ENCODE peak calls at places on chromosomes 11 and 22, in eight cellular contexts. One of them, this sample, is unnamed.

GRCh38 chr22:23402275-23403151 is 177.6 kb downstream of the IGLL1 start:
- DNase-seq in cardiac muscle cell: peak; percentile 90
- DNase-seq in HT1080: peak; percentile 38
- DNase-seq in fibroblast of the aortic adventitia: no peak
- DNase-seq in heart left ventricle: peak; percentile 28
- DNase-seq in A673: peak; percentile 73
- DNase-seq in GM04503: no peak
- DNase-seq in stimulated activated CD8-positive, alpha-beta memory T cell treated with anti-CD3 and anti-CD28 coated beads, Interleukin-2, amount 100 ng/mL, for 48 hours: peak; percentile 45
- DNase-seq in this sample: peak; percentile 40

GRCh38 chr11:74311352-74311926 is at the start of gene P4HA3:
- DNase-seq in fibroblast of the aortic adventitia: peak; percentile 25
- DNase-seq in HT1080: no peak
- DNase-seq in stimulated activated CD8-positive, alpha-beta memory T cell treated with anti-CD3 and anti-CD28 coated beads, Interleukin-2, amount 100 ng/mL, for 48 hours: peak; percentile 50
- DNase-seq in GM04503: no peak
- DNase-seq in A673: peak; percentile 59
- DNase-seq in heart left ventricle: peak; percentile 68
- DNase-seq in cardiac muscle cell: peak; percentile 68
- DNase-seq in this sample: peak; percentile 44

GRCh38 chr11:74676596-74676995 is 54.6 kb downstream of the CHRDL2 start:
- DNase-seq in cardiac muscle cell: no peak
- DNase-seq in heart left ventricle: no peak
- DNase-seq in GM04503: no peak
- DNase-seq in fibroblast of the aortic adventitia: no peak
- DNase-seq in HT1080: no peak
- DNase-seq in stimulated activated CD8-positive, alpha-beta memory T cell treated with anti-CD3 and anti-CD28 coated beads, Interleukin-2, amount 100 ng/mL, for 48 hours: no peak
- DNase-seq in A673: no peak
- DNase-seq in this sample: no peak

GRCh38 chr22:25350551-25350971 is 131.1 kb downstream of the CRYBB2 start:
- DNase-seq in HT1080: no peak
- DNase-seq in cardiac muscle cell: no peak
- DNase-seq in heart left ventricle: no peak
- DNase-seq in stimulated activated CD8-positive, alpha-beta memory T cell treated with anti-CD3 and anti-CD28 coated beads, Interleukin-2, amount 100 ng/mL, for 48 hours: no peak
- DNase-seq in fibroblast of the aortic adventitia: no peak
- DNase-seq in A673: no peak
- DNase-seq in GM04503: no peak
- DNase-seq in this sample: no peak

GRCh38 chr11:17972987-17973386 is 39.9 kb downstream of the SERGEF start:
- DNase-seq in heart left ventricle: peak; percentile 57
- DNase-seq in GM04503: peak; percentile 81
- DNase-seq in A673: peak; percentile 73
- DNase-seq in fibroblast of the aortic adventitia: peak; percentile 74
- DNase-seq in cardiac muscle cell: peak; percentile 80
- DNase-seq in stimulated activated CD8-positive, alpha-beta memory T cell treated with anti-CD3 and anti-CD28 coated beads, Interleukin-2, amount 100 ng/mL, for 48 hours: no peak
- DNase-seq in HT1080: peak; percentile 86
- DNase-seq in this sample: peak; percentile 95

GRCh38 chr11:9143726-9144125 is 52.3 kb upstream of the SCUBE2 start:
- DNase-seq in A673: no peak
- DNase-seq in stimulated activated CD8-positive, alpha-beta memory T cell treated with anti-CD3 and anti-CD28 coated beads, Interleukin-2, amount 100 ng/mL, for 48 hours: no peak
- DNase-seq in fibroblast of the aortic adventitia: peak; percentile 45
- DNase-seq in cardiac muscle cell: no peak
- DNase-seq in GM04503: no peak
- DNase-seq in heart left ventricle: no peak
- DNase-seq in HT1080: no peak
- DNase-seq in this sample: peak; percentile 30

GRCh38 chr11:26946209-26946828 is 47.6 kb upstream of the FIBIN start:
- DNase-seq in heart left ventricle: no peak
- DNase-seq in cardiac muscle cell: no peak
- DNase-seq in fibroblast of the aortic adventitia: peak; percentile 68
- DNase-seq in A673: no peak
- DNase-seq in stimulated activated CD8-positive, alpha-beta memory T cell treated with anti-CD3 and anti-CD28 coated beads, Interleukin-2, amount 100 ng/mL, for 48 hours: no peak
- DNase-seq in HT1080: peak; percentile 37
- DNase-seq in GM04503: peak; percentile 70
- DNase-seq in this sample: peak; percentile 96

GRCh38 chr11:73520358-73521061 is 77.4 kb downstream of the FAM168A start:
- DNase-seq in stimulated activated CD8-positive, alpha-beta memory T cell treated with anti-CD3 and anti-CD28 coated beads, Interleukin-2, amount 100 ng/mL, for 48 hours: no peak
- DNase-seq in GM04503: no peak
- DNase-seq in cardiac muscle cell: no peak
- DNase-seq in fibroblast of the aortic adventitia: no peak
- DNase-seq in A673: peak; percentile 76
- DNase-seq in HT1080: no peak
- DNase-seq in heart left ventricle: no peak
- DNase-seq in this sample: peak; percentile 40

GRCh38 chr22:37032535-37033460 is 13.3 kb downstream of the MPST start:
- DNase-seq in HT1080: peak; percentile 24
- DNase-seq in cardiac muscle cell: no peak
- DNase-seq in GM04503: no peak
- DNase-seq in fibroblast of the aortic adventitia: peak; percentile 85
- DNase-seq in stimulated activated CD8-positive, alpha-beta memory T cell treated with anti-CD3 and anti-CD28 coated beads, Interleukin-2, amount 100 ng/mL, for 48 hours: no peak
- DNase-seq in A673: no peak
- DNase-seq in heart left ventricle: no peak
- DNase-seq in this sample: peak; percentile 50

GRCh38 chr22:50112151-50113118 is 22.6 kb downstream of the MOV10L1 start:
- DNase-seq in stimulated activated CD8-positive, alpha-beta memory T cell treated with anti-CD3 and anti-CD28 coated beads, Interleukin-2, amount 100 ng/mL, for 48 hours: peak; percentile 23
- DNase-seq in fibroblast of the aortic adventitia: peak; percentile 70
- DNase-seq in A673: no peak
- DNase-seq in GM04503: no peak
- DNase-seq in cardiac muscle cell: no peak
- DNase-seq in HT1080: peak; percentile 74
- DNase-seq in heart left ventricle: peak; percentile 56
- DNase-seq in this sample: peak; percentile 56

GRCh38 chr22:44259366-44260215 is 53.2 kb downstream of the SHISAL1 start:
- DNase-seq in stimulated activated CD8-positive, alpha-beta memory T cell treated with anti-CD3 and anti-CD28 coated beads, Interleukin-2, amount 100 ng/mL, for 48 hours: no peak
- DNase-seq in fibroblast of the aortic adventitia: no peak
- DNase-seq in heart left ventricle: no peak
- DNase-seq in HT1080: no peak
- DNase-seq in cardiac muscle cell: no peak
- DNase-seq in GM04503: no peak
- DNase-seq in A673: no peak
- DNase-seq in this sample: no peak

GRCh38 chr22:32695451-32695891 is 106.0 kb upstream of the TIMP3 start:
- DNase-seq in stimulated activated CD8-positive, alpha-beta memory T cell treated with anti-CD3 and anti-CD28 coated beads, Interleukin-2, amount 100 ng/mL, for 48 hours: no peak
- DNase-seq in heart left ventricle: no peak
- DNase-seq in cardiac muscle cell: no peak
- DNase-seq in HT1080: peak; percentile 85
- DNase-seq in fibroblast of the aortic adventitia: peak; percentile 66
- DNase-seq in A673: no peak
- DNase-seq in GM04503: peak; percentile 91
- DNase-seq in this sample: peak; percentile 98

GRCh38 chr11:66976048-66976467 is 954 bp downstream of the C11orf86 start:
- DNase-seq in GM04503: no peak
- DNase-seq in heart left ventricle: no peak
- DNase-seq in A673: peak; percentile 57
- DNase-seq in stimulated activated CD8-positive, alpha-beta memory T cell treated with anti-CD3 and anti-CD28 coated beads, Interleukin-2, amount 100 ng/mL, for 48 hours: peak; percentile 17
- DNase-seq in HT1080: peak; percentile 35
- DNase-seq in cardiac muscle cell: peak; percentile 57
- DNase-seq in fibroblast of the aortic adventitia: no peak
- DNase-seq in this sample: no peak

GRCh38 chr22:36287881-36288515 is 35.1 kb downstream of the APOL1 start:
- DNase-seq in GM04503: no peak
- DNase-seq in HT1080: no peak
- DNase-seq in cardiac muscle cell: no peak
- DNase-seq in heart left ventricle: no peak
- DNase-seq in fibroblast of the aortic adventitia: no peak
- DNase-seq in A673: no peak
- DNase-seq in stimulated activated CD8-positive, alpha-beta memory T cell treated with anti-CD3 and anti-CD28 coated beads, Interleukin-2, amount 100 ng/mL, for 48 hours: no peak
- DNase-seq in this sample: no peak

GRCh38 chr22:20604776-20605221 is 97.4 kb downstream of the MED15 start:
- DNase-seq in A673: no peak
- DNase-seq in cardiac muscle cell: no peak
- DNase-seq in heart left ventricle: no peak
- DNase-seq in GM04503: no peak
- DNase-seq in fibroblast of the aortic adventitia: no peak
- DNase-seq in HT1080: no peak
- DNase-seq in stimulated activated CD8-positive, alpha-beta memory T cell treated with anti-CD3 and anti-CD28 coated beads, Interleukin-2, amount 100 ng/mL, for 48 hours: no peak
- DNase-seq in this sample: no peak

GRCh38 chr11:123798079-123798478 is 8.1 kb downstream of the OR6M1 start:
- DNase-seq in heart left ventricle: no peak
- DNase-seq in A673: no peak
- DNase-seq in cardiac muscle cell: no peak
- DNase-seq in stimulated activated CD8-positive, alpha-beta memory T cell treated with anti-CD3 and anti-CD28 coated beads, Interleukin-2, amount 100 ng/mL, for 48 hours: no peak
- DNase-seq in GM04503: no peak
- DNase-seq in HT1080: no peak
- DNase-seq in fibroblast of the aortic adventitia: no peak
- DNase-seq in this sample: no peak

GRCh38 chr22:29639096-29639495 is 35.7 kb downstream of the NF2 start:
- DNase-seq in GM04503: no peak
- DNase-seq in cardiac muscle cell: no peak
- DNase-seq in stimulated activated CD8-positive, alpha-beta memory T cell treated with anti-CD3 and anti-CD28 coated beads, Interleukin-2, amount 100 ng/mL, for 48 hours: no peak
- DNase-seq in HT1080: no peak
- DNase-seq in fibroblast of the aortic adventitia: no peak
- DNase-seq in A673: no peak
- DNase-seq in heart left ventricle: no peak
- DNase-seq in this sample: no peak

GRCh38 chr11:86101493-86101892 is 32.6 kb upstream of the PICALM start:
- DNase-seq in fibroblast of the aortic adventitia: peak; percentile 51
- DNase-seq in GM04503: no peak
- DNase-seq in HT1080: peak; percentile 37
- DNase-seq in stimulated activated CD8-positive, alpha-beta memory T cell treated with anti-CD3 and anti-CD28 coated beads, Interleukin-2, amount 100 ng/mL, for 48 hours: no peak
- DNase-seq in A673: no peak
- DNase-seq in cardiac muscle cell: no peak
- DNase-seq in heart left ventricle: no peak
- DNase-seq in this sample: peak; percentile 66

GRCh38 chr11:6404341-6405038 is 14.2 kb downstream of the SMPD1 start:
- DNase-seq in stimulated activated CD8-positive, alpha-beta memory T cell treated with anti-CD3 and anti-CD28 coated beads, Interleukin-2, amount 100 ng/mL, for 48 hours: no peak
- DNase-seq in HT1080: peak; percentile 18
- DNase-seq in fibroblast of the aortic adventitia: no peak
- DNase-seq in heart left ventricle: no peak
- DNase-seq in A673: no peak
- DNase-seq in cardiac muscle cell: no peak
- DNase-seq in GM04503: no peak
- DNase-seq in this sample: peak; percentile 25

GRCh38 chr11:19441752-19442553 is 201.2 kb upstream of the E2F8 start:
- DNase-seq in A673: no peak
- DNase-seq in cardiac muscle cell: peak; percentile 42
- DNase-seq in fibroblast of the aortic adventitia: peak; percentile 99
- DNase-seq in stimulated activated CD8-positive, alpha-beta memory T cell treated with anti-CD3 and anti-CD28 coated beads, Interleukin-2, amount 100 ng/mL, for 48 hours: peak; percentile 57
- DNase-seq in HT1080: peak; percentile 97
- DNase-seq in heart left ventricle: peak; percentile 19
- DNase-seq in GM04503: peak; percentile 75
- DNase-seq in this sample: peak; percentile 98

GRCh38 chr22:38352436-38352835 is 35.2 kb upstream of the CSNK1E start:
- DNase-seq in heart left ventricle: no peak
- DNase-seq in cardiac muscle cell: no peak
- DNase-seq in HT1080: no peak
- DNase-seq in A673: no peak
- DNase-seq in fibroblast of the aortic adventitia: no peak
- DNase-seq in GM04503: no peak
- DNase-seq in stimulated activated CD8-positive, alpha-beta memory T cell treated with anti-CD3 and anti-CD28 coated beads, Interleukin-2, amount 100 ng/mL, for 48 hours: no peak
- DNase-seq in this sample: no peak

GRCh38 chr22:28716686-28717085 is 24.9 kb downstream of the CHEK2 start:
- DNase-seq in cardiac muscle cell: no peak
- DNase-seq in stimulated activated CD8-positive, alpha-beta memory T cell treated with anti-CD3 and anti-CD28 coated beads, Interleukin-2, amount 100 ng/mL, for 48 hours: no peak
- DNase-seq in HT1080: no peak
- DNase-seq in fibroblast of the aortic adventitia: no peak
- DNase-seq in A673: no peak
- DNase-seq in heart left ventricle: no peak
- DNase-seq in GM04503: no peak
- DNase-seq in this sample: peak; percentile 16

GRCh38 chr22:44359496-44360110 is 46.9 kb upstream of the SHISAL1 start:
- DNase-seq in cardiac muscle cell: no peak
- DNase-seq in heart left ventricle: no peak
- DNase-seq in stimulated activated CD8-positive, alpha-beta memory T cell treated with anti-CD3 and anti-CD28 coated beads, Interleukin-2, amount 100 ng/mL, for 48 hours: no peak
- DNase-seq in A673: no peak
- DNase-seq in HT1080: no peak
- DNase-seq in GM04503: no peak
- DNase-seq in fibroblast of the aortic adventitia: no peak
- DNase-seq in this sample: no peak

GRCh38 chr11:65169164-65169641 is 830 bp upstream of the SPDYC start:
- DNase-seq in GM04503: no peak
- DNase-seq in cardiac muscle cell: no peak
- DNase-seq in A673: no peak
- DNase-seq in stimulated activated CD8-positive, alpha-beta memory T cell treated with anti-CD3 and anti-CD28 coated beads, Interleukin-2, amount 100 ng/mL, for 48 hours: no peak
- DNase-seq in HT1080: peak; percentile 85
- DNase-seq in fibroblast of the aortic adventitia: no peak
- DNase-seq in heart left ventricle: no peak
- DNase-seq in this sample: no peak

GRCh38 chr11:16933756-16934603 is 80.2 kb downstream of the PLEKHA7 start:
- DNase-seq in cardiac muscle cell: peak; percentile 85
- DNase-seq in heart left ventricle: peak; percentile 42
- DNase-seq in GM04503: no peak
- DNase-seq in HT1080: peak; percentile 42
- DNase-seq in fibroblast of the aortic adventitia: peak; percentile 22
- DNase-seq in A673: no peak
- DNase-seq in stimulated activated CD8-positive, alpha-beta memory T cell treated with anti-CD3 and anti-CD28 coated beads, Interleukin-2, amount 100 ng/mL, for 48 hours: no peak
- DNase-seq in this sample: no peak

GRCh38 chr11:101880208-101880607 is 34.6 kb upstream of the CEP126 start:
- DNase-seq in fibroblast of the aortic adventitia: peak; percentile 81
- DNase-seq in stimulated activated CD8-positive, alpha-beta memory T cell treated with anti-CD3 and anti-CD28 coated beads, Interleukin-2, amount 100 ng/mL, for 48 hours: no peak
- DNase-seq in heart left ventricle: no peak
- DNase-seq in cardiac muscle cell: peak; percentile 33
- DNase-seq in A673: peak; percentile 72
- DNase-seq in GM04503: no peak
- DNase-seq in HT1080: peak; percentile 54
- DNase-seq in this sample: peak; percentile 82

GRCh38 chr11:15969701-15970329 is 386.5 kb downstream of the SOX6 start:
- DNase-seq in fibroblast of the aortic adventitia: peak; percentile 92
- DNase-seq in heart left ventricle: no peak
- DNase-seq in HT1080: peak; percentile 57
- DNase-seq in GM04503: peak; percentile 49
- DNase-seq in stimulated activated CD8-positive, alpha-beta memory T cell treated with anti-CD3 and anti-CD28 coated beads, Interleukin-2, amount 100 ng/mL, for 48 hours: no peak
- DNase-seq in A673: no peak
- DNase-seq in cardiac muscle cell: no peak
- DNase-seq in this sample: peak; percentile 97

GRCh38 chr11:130527648-130528300 is 79.3 kb downstream of the ADAMTS15 start:
- DNase-seq in fibroblast of the aortic adventitia: peak; percentile 88
- DNase-seq in A673: no peak
- DNase-seq in HT1080: peak; percentile 61
- DNase-seq in stimulated activated CD8-positive, alpha-beta memory T cell treated with anti-CD3 and anti-CD28 coated beads, Interleukin-2, amount 100 ng/mL, for 48 hours: no peak
- DNase-seq in heart left ventricle: peak; percentile 54
- DNase-seq in GM04503: no peak
- DNase-seq in cardiac muscle cell: peak; percentile 66
- DNase-seq in this sample: peak; percentile 31

GRCh38 chr22:50056214-50056972 is 1.7 kb downstream of the TTLL8 start:
- DNase-seq in A673: no peak
- DNase-seq in cardiac muscle cell: no peak
- DNase-seq in stimulated activated CD8-positive, alpha-beta memory T cell treated with anti-CD3 and anti-CD28 coated beads, Interleukin-2, amount 100 ng/mL, for 48 hours: no peak
- DNase-seq in HT1080: no peak
- DNase-seq in GM04503: no peak
- DNase-seq in heart left ventricle: no peak
- DNase-seq in fibroblast of the aortic adventitia: no peak
- DNase-seq in this sample: no peak

GRCh38 chr11:65473275-65473860 is 25.5 kb upstream of the MALAT1 start:
- DNase-seq in HT1080: peak; percentile 52
- DNase-seq in stimulated activated CD8-positive, alpha-beta memory T cell treated with anti-CD3 and anti-CD28 coated beads, Interleukin-2, amount 100 ng/mL, for 48 hours: no peak
- DNase-seq in A673: no peak
- DNase-seq in cardiac muscle cell: no peak
- DNase-seq in fibroblast of the aortic adventitia: no peak
- DNase-seq in heart left ventricle: no peak
- DNase-seq in GM04503: no peak
- DNase-seq in this sample: peak; percentile 60

GRCh38 chr22:32545801-32546200 is 71.2 kb downstream of the FBXO7 start:
- DNase-seq in stimulated activated CD8-positive, alpha-beta memory T cell treated with anti-CD3 and anti-CD28 coated beads, Interleukin-2, amount 100 ng/mL, for 48 hours: no peak
- DNase-seq in HT1080: peak; percentile 21
- DNase-seq in heart left ventricle: no peak
- DNase-seq in GM04503: no peak
- DNase-seq in A673: no peak
- DNase-seq in cardiac muscle cell: no peak
- DNase-seq in fibroblast of the aortic adventitia: peak; percentile 9
- DNase-seq in this sample: no peak

GRCh38 chr11:41954034-41954433 is 494.6 kb upstream of the LRRC4C start:
- DNase-seq in cardiac muscle cell: no peak
- DNase-seq in fibroblast of the aortic adventitia: peak; percentile 32
- DNase-seq in stimulated activated CD8-positive, alpha-beta memory T cell treated with anti-CD3 and anti-CD28 coated beads, Interleukin-2, amount 100 ng/mL, for 48 hours: no peak
- DNase-seq in HT1080: peak; percentile 84
- DNase-seq in A673: peak; percentile 21
- DNase-seq in heart left ventricle: no peak
- DNase-seq in GM04503: peak; percentile 29
- DNase-seq in this sample: peak; percentile 7

GRCh38 chr11:33373636-33374035 is 116.5 kb downstream of the HIPK3 start:
- DNase-seq in A673: no peak
- DNase-seq in heart left ventricle: no peak
- DNase-seq in fibroblast of the aortic adventitia: no peak
- DNase-seq in GM04503: no peak
- DNase-seq in HT1080: peak; percentile 70
- DNase-seq in cardiac muscle cell: no peak
- DNase-seq in stimulated activated CD8-positive, alpha-beta memory T cell treated with anti-CD3 and anti-CD28 coated beads, Interleukin-2, amount 100 ng/mL, for 48 hours: no peak
- DNase-seq in this sample: no peak

GRCh38 chr11:116333193-116333592 is 439.6 kb downstream of the BUD13 start:
- DNase-seq in A673: no peak
- DNase-seq in cardiac muscle cell: no peak
- DNase-seq in heart left ventricle: no peak
- DNase-seq in GM04503: no peak
- DNase-seq in HT1080: peak; percentile 4
- DNase-seq in fibroblast of the aortic adventitia: no peak
- DNase-seq in stimulated activated CD8-positive, alpha-beta memory T cell treated with anti-CD3 and anti-CD28 coated beads, Interleukin-2, amount 100 ng/mL, for 48 hours: no peak
- DNase-seq in this sample: no peak